ENCODE peak calls at places on chromosomes 4 and X, in five cellular contexts. O is transverse colon, P is Peyer's patch, D is IMR-90, L is HCT116. G is an unnamed sample.

GRCh38 chrX:45912316-45912715 is 632.9 kb downstream of the ZNF674 start:
- DNase-seq in O (no peak), P (no peak), D (no peak), L (no peak), G (no peak)

GRCh38 chr4:76515975-76516853 is 81.2 kb downstream of the SHROOM3 start:
- DNase-seq in O (no peak), P (no peak), D (no peak), L (no peak), G (no peak)

GRCh38 chr4:110636677-110637407 is 14.0 kb upstream of the PITX2 start:
- DNase-seq in O (peak; percentile 73), P (no peak), D (peak; percentile 72), L (peak; percentile 57), G (no peak)

GRCh38 chr4:107442538-107443083 is 277.4 kb downstream of the PAPSS1 start:
- DNase-seq in O (no peak), P (no peak), D (no peak), L (no peak), G (no peak)

GRCh38 chr4:92447265-92447905 is 143.6 kb downstream of the GRID2 start:
- DNase-seq in O (no peak), P (no peak), D (no peak), L (no peak), G (no peak)

GRCh38 chr4:168585168-168586091 is 88.6 kb downstream of the PALLD start:
- DNase-seq in O (peak; percentile 77), P (peak; percentile 73), D (peak; percentile 82), L (peak; percentile 63), G (peak; percentile 26)

GRCh38 chr4:183426507-183426906 is 17.9 kb upstream of the CDKN2AIP start:
- DNase-seq in O (no peak), P (no peak), D (no peak), L (no peak), G (no peak)

GRCh38 chr4:101790521-101791188 is at the start of gene BANK1:
- DNase-seq in O (peak; percentile 71), P (peak; percentile 60), D (peak; percentile 2), L (peak; percentile 57), G (peak; percentile 60)

GRCh38 chr4:40548256-40548655 is 81.4 kb downstream of the RBM47 start:
- DNase-seq in O (no peak), P (no peak), D (peak; percentile 45), L (no peak), G (no peak)

GRCh38 chr4:173522160-173522873 is 7.7 kb downstream of the HAND2 start:
- DNase-seq in O (peak; percentile 71), P (peak; percentile 70), D (peak; percentile 85), L (no peak), G (peak; percentile 76)

GRCh38 chr4:69098470-69098869 is 2.2 kb downstream of the UGT2B7 start:
- DNase-seq in O (no peak), P (no peak), D (no peak), L (no peak), G (no peak)

GRCh38 chr4:14700544-14700943 is 301.7 kb upstream of the CPEB2 start:
- DNase-seq in O (no peak), P (no peak), D (no peak), L (no peak), G (no peak)

GRCh38 chr4:141022221-141022760 is 111.0 kb downstream of the RNF150 start:
- DNase-seq in O (no peak), P (no peak), D (no peak), L (no peak), G (no peak)

GRCh38 chr4:85792576-85792975 is 317.6 kb downstream of the ARHGAP24 start:
- DNase-seq in O (no peak), P (no peak), D (no peak), L (no peak), G (no peak)

GRCh38 chr4:98653006-98653405 is 5.4 kb downstream of the TSPAN5 start:
- DNase-seq in O (no peak), P (no peak), D (peak; percentile 80), L (no peak), G (no peak)

GRCh38 chr4:9765091-9765490 is 16.3 kb upstream of the DRD5 start:
- DNase-seq in O (peak; percentile 44), P (peak; percentile 54), D (peak; percentile 4), L (peak; percentile 31), G (peak; percentile 10)

DNA sequence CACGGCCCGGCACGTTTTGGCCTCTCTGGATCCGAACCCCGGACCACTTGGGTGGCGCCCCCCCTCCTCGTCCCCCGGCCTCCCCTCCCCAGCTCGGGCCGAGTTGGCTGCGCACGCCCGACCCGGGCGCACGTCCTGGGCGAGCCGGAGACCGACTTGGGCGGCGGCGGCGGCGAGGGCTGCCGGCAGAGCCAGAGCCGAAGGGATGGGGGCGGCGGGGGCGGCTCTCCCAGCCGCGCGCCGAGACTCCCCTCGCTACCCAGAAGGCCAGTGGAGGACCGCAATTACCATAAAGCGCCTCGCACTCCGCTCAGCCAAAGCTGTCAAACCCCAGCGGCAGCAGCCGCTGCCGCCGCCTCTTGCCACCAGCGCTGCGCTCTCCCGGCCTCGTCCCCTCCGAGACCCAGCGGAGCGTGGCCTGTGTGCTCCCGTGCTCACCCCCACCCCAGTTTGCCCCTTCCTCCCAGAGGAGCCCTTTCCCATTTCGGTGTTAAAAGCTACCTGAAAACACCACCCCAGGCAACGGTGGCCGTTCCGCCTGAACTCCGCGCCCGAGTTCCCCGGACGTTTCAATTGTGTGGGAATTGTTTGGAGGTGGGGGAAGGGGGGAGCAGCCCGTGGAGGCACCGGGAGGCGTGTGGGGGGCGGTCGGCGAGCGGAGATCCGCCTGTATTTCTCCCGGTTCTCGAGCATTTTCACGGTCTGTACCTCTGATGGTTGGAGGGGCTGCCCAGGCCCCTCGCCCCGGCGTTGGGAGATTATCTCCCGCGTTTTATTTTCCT is 697 bp upstream of the BCOR start:
- DNase-seq in O (peak; percentile 58), P (peak; percentile 65), D (no peak), L (no peak), G (peak; percentile 81)
- TF ChIP-seq POLR2A in O (peak; percentile 67), P (no peak), D (peak; percentile 54), L (no peak), G (no peak)

GRCh38 chr4:6910960-6911874 is 1.6 kb downstream of the TBC1D14 start:
- DNase-seq in O (no peak), P (no peak), D (no peak), L (no peak), G (no peak)

GRCh38 chr4:6909113-6909969 is at the start of gene TBC1D14:
- DNase-seq in O (peak; percentile 91), P (peak; percentile 93), D (peak; percentile 81), L (peak; percentile 68), G (peak; percentile 95)

GRCh38 chr4:6909970-6910339 is 329 bp downstream of the TBC1D14 start:
- DNase-seq in O (peak; percentile 39), P (no peak), D (no peak), L (no peak), G (peak; percentile 86)

GRCh38 chr4:6908397-6909112 is 1.1 kb upstream of the TBC1D14 start:
- DNase-seq in O (no peak), P (peak; percentile 53), D (peak; percentile 50), L (no peak), G (no peak)

GRCh38 chr4:6910340-6910959 is 824 bp downstream of the TBC1D14 start:
- DNase-seq in O (peak; percentile 37), P (peak; percentile 66), D (no peak), L (no peak), G (peak; percentile 59)
- TF ChIP-seq POLR2A in O (peak; percentile 20), P (no peak), D (no peak), L (no peak), G (peak; percentile 81)

GRCh38 chr4:185143596-185143969 is 517 bp downstream of the SLC25A4 start:
- DNase-seq in O (peak; percentile 58), P (no peak), D (peak; percentile 17), L (no peak), G (peak; percentile 47)
- TF ChIP-seq POLR2A in O (no peak), P (no peak), D (no peak), L (no peak), G (no peak)

GRCh38 chr4:1745697-1746096 is 24.4 kb downstream of the TACC3 start:
- DNase-seq in O (no peak), P (no peak), D (no peak), L (no peak), G (no peak)

GRCh38 chr4:1743975-1744374 is 22.7 kb downstream of the TACC3 start:
- DNase-seq in O (no peak), P (no peak), D (no peak), L (no peak), G (no peak)

GRCh38 chr4:1746265-1746691 is 25.0 kb downstream of the TACC3 start:
- DNase-seq in O (peak; percentile 74), P (peak; percentile 83), D (peak; percentile 45), L (peak; percentile 46), G (peak; percentile 88)

GRCh38 chr4:1744552-1744951 is 23.2 kb downstream of the TACC3 start:
- DNase-seq in O (no peak), P (no peak), D (no peak), L (no peak), G (no peak)

DNA sequence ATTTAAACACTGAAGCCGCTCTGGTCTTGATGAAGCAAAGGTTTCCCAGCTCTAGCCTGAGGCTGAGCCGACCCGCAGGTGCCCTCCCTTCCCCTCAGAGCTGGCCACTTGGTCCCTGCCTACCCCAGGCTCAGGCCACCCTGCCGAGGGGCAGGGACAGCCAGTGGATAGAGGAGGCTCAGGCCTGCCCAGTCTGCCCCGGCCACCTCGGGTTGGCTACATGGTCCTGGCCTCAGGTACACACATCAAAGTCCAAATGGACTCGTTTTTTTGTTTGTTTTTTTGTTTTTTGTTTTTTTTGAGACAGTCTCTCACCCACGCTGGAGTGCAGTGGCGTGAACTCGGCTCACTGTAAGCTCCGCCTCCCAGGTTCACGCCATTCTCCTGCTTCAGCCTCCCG is 23.8 kb downstream of the TACC3 start:
- DNase-seq in O (no peak), P (no peak), D (no peak), L (no peak), G (no peak)
- TF ChIP-seq POLR2A in O (no peak), P (no peak), D (no peak), L (no peak), G (no peak)

GRCh38 chr4:151055539-151055938 is 40.5 kb upstream of the LRBA start:
- DNase-seq in O (no peak), P (no peak), D (no peak), L (no peak), G (no peak)
- TF ChIP-seq POLR2A in O (no peak), P (no peak), D (no peak), L (no peak), G (no peak)

GRCh38 chrX:39017716-39018115 is 216.5 kb downstream of the MID1IP1 start:
- DNase-seq in O (no peak), P (no peak), D (no peak), L (no peak), G (no peak)

GRCh38 chrX:39020051-39020669 is 218.9 kb downstream of the MID1IP1 start:
- DNase-seq in O (no peak), P (no peak), D (no peak), L (no peak), G (no peak)

GRCh38 chrX:39018526-39018925 is 217.3 kb downstream of the MID1IP1 start:
- DNase-seq in O (no peak), P (no peak), D (no peak), L (no peak), G (no peak)

GRCh38 chrX:39017062-39017461 is 215.8 kb downstream of the MID1IP1 start:
- DNase-seq in O (no peak), P (no peak), D (no peak), L (no peak), G (no peak)

DNA sequence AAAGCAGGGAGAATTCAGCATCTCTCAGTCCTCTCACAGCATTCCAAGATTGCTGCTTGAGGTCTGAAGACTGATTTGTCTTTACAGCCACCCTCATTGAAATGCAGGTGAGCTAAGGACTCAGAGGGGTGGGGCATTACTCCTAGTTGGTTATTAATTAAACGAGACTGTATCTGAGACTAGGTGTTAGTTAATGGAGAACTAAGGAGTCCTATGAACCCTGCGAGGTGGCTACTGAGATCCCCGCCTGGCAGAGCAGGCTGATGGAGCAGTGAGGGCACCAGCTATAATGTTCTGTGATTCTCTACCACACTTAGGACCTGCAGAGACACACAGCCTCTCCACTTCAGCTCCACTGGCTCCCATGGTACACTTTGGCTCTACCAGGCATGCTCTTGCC is 215.3 kb downstream of the MID1IP1 start:
- DNase-seq in O (no peak), P (peak; percentile 61), D (no peak), L (no peak), G (no peak)
- TF ChIP-seq POLR2A in O (no peak), P (peak; percentile 38), D (no peak), L (no peak), G (no peak)